ENCODE peak calls at places on chromosome 19, in six cellular contexts. One of them, this sample, is unnamed.
A peak's percentile ranks its signal among the peaks of the same experiment; 100 is the strongest.

GRCh38 chr19:56476671-56477428 is at the start of gene ZNF667:
- DNase-seq in brain microvascular endothelial cell: peak; percentile 90
- DNase-seq in AG04450: no peak
- DNase-seq in GM23248: peak; percentile 95
- DNase-seq in AG04449: peak; percentile 3
- DNase-seq in CD8-positive, alpha-beta T cell: peak; percentile 83
- DNase-seq in this sample: no peak

GRCh38 chr19:48450441-48450840 is 4.7 kb downstream of the GRWD1 start:
- DNase-seq in GM23248: no peak
- DNase-seq in AG04450: no peak
- DNase-seq in AG04449: no peak
- DNase-seq in CD8-positive, alpha-beta T cell: no peak
- DNase-seq in brain microvascular endothelial cell: no peak
- DNase-seq in this sample: no peak

GRCh38 chr19:5694952-5695648 is 5.0 kb downstream of the RPL36 start:
- DNase-seq in GM23248: no peak
- DNase-seq in AG04449: no peak
- DNase-seq in brain microvascular endothelial cell: no peak
- DNase-seq in AG04450: no peak
- DNase-seq in CD8-positive, alpha-beta T cell: no peak
- DNase-seq in this sample: no peak

GRCh38 chr19:45376045-45376724 is 5.8 kb upstream of the ERCC2 start:
- DNase-seq in CD8-positive, alpha-beta T cell: no peak
- DNase-seq in AG04449: peak; percentile 86
- DNase-seq in GM23248: peak; percentile 88
- DNase-seq in brain microvascular endothelial cell: peak; percentile 93
- DNase-seq in AG04450: peak; percentile 85
- DNase-seq in this sample: no peak

GRCh38 chr19:50659318-50660082 is 10.3 kb downstream of the C19orf81 start:
- DNase-seq in AG04450: no peak
- DNase-seq in GM23248: no peak
- DNase-seq in brain microvascular endothelial cell: no peak
- DNase-seq in CD8-positive, alpha-beta T cell: no peak
- DNase-seq in AG04449: no peak
- DNase-seq in this sample: no peak

GRCh38 chr19:873084-874019 is 13.9 kb downstream of the CFD start:
- DNase-seq in CD8-positive, alpha-beta T cell: peak; percentile 90
- DNase-seq in brain microvascular endothelial cell: no peak
- DNase-seq in AG04450: no peak
- DNase-seq in AG04449: no peak
- DNase-seq in GM23248: peak; percentile 76
- DNase-seq in this sample: peak; percentile 64

GRCh38 chr19:41265376-41266153 is 1.4 kb downstream of the HNRNPUL1 start:
- DNase-seq in brain microvascular endothelial cell: peak; percentile 45
- DNase-seq in AG04449: no peak
- DNase-seq in GM23248: peak; percentile 63
- DNase-seq in CD8-positive, alpha-beta T cell: no peak
- DNase-seq in AG04450: no peak
- DNase-seq in this sample: peak; percentile 34

GRCh38 chr19:40705362-40705651 is 11.4 kb downstream of the COQ8B start:
- DNase-seq in AG04450: no peak
- DNase-seq in brain microvascular endothelial cell: no peak
- DNase-seq in GM23248: no peak
- DNase-seq in AG04449: no peak
- DNase-seq in CD8-positive, alpha-beta T cell: no peak
- DNase-seq in this sample: no peak

GRCh38 chr19:53158119-53158656 is 665 bp downstream of the ZNF347 start:
- DNase-seq in brain microvascular endothelial cell: no peak
- DNase-seq in AG04449: no peak
- DNase-seq in GM23248: peak; percentile 69
- DNase-seq in AG04450: no peak
- DNase-seq in CD8-positive, alpha-beta T cell: peak; percentile 48
- DNase-seq in this sample: peak; percentile 12

GRCh38 chr19:10981496-10981895 is 20.7 kb downstream of the SMARCA4 start:
- DNase-seq in GM23248: peak; percentile 25
- DNase-seq in brain microvascular endothelial cell: no peak
- DNase-seq in AG04449: no peak
- DNase-seq in CD8-positive, alpha-beta T cell: no peak
- DNase-seq in AG04450: peak; percentile 41
- DNase-seq in this sample: no peak

GRCh38 chr19:54133312-54133956 is 4.1 kb upstream of the CNOT3 start:
- DNase-seq in GM23248: no peak
- DNase-seq in AG04450: peak; percentile 74
- DNase-seq in CD8-positive, alpha-beta T cell: no peak
- DNase-seq in brain microvascular endothelial cell: no peak
- DNase-seq in AG04449: peak; percentile 34
- DNase-seq in this sample: no peak

GRCh38 chr19:55487884-55488687 is at the start of gene SSC5D:
- DNase-seq in AG04449: no peak
- DNase-seq in AG04450: no peak
- DNase-seq in brain microvascular endothelial cell: no peak
- DNase-seq in GM23248: peak; percentile 70
- DNase-seq in CD8-positive, alpha-beta T cell: no peak
- DNase-seq in this sample: no peak

GRCh38 chr19:18761531-18762110 is 29.5 kb downstream of the COMP start:
- DNase-seq in brain microvascular endothelial cell: no peak
- DNase-seq in CD8-positive, alpha-beta T cell: no peak
- DNase-seq in GM23248: no peak
- DNase-seq in AG04450: no peak
- DNase-seq in AG04449: no peak
- DNase-seq in this sample: no peak

GRCh38 chr19:42293966-42294365 is 8.0 kb upstream of the PRR19 start:
- DNase-seq in AG04449: no peak
- DNase-seq in CD8-positive, alpha-beta T cell: no peak
- DNase-seq in GM23248: no peak
- DNase-seq in brain microvascular endothelial cell: no peak
- DNase-seq in AG04450: no peak
- DNase-seq in this sample: no peak

GRCh38 chr19:4589579-4590410 is 30.3 kb upstream of the SEMA6B start:
- DNase-seq in CD8-positive, alpha-beta T cell: no peak
- DNase-seq in GM23248: no peak
- DNase-seq in AG04449: no peak
- DNase-seq in AG04450: no peak
- DNase-seq in brain microvascular endothelial cell: no peak
- DNase-seq in this sample: no peak

GRCh38 chr19:14061751-14062557 is at the start of gene PALM3:
- DNase-seq in CD8-positive, alpha-beta T cell: no peak
- DNase-seq in AG04449: no peak
- DNase-seq in GM23248: no peak
- DNase-seq in brain microvascular endothelial cell: no peak
- DNase-seq in AG04450: no peak
- DNase-seq in this sample: peak; percentile 50

GRCh38 chr19:40717880-40718773 is 1.2 kb downstream of the ITPKC start:
- DNase-seq in CD8-positive, alpha-beta T cell: no peak
- DNase-seq in brain microvascular endothelial cell: no peak
- DNase-seq in GM23248: peak; percentile 78
- DNase-seq in AG04449: no peak
- DNase-seq in AG04450: no peak
- DNase-seq in this sample: peak; percentile 40

GRCh38 chr19:48501446-48501960 is 10.1 kb downstream of the LMTK3 start:
- DNase-seq in AG04449: no peak
- DNase-seq in GM23248: no peak
- DNase-seq in brain microvascular endothelial cell: no peak
- DNase-seq in AG04450: no peak
- DNase-seq in CD8-positive, alpha-beta T cell: peak; percentile 62
- DNase-seq in this sample: peak; percentile 97

GRCh38 chr19:18388328-18389094 is 2.6 kb downstream of the GDF15 start:
- DNase-seq in AG04449: no peak
- DNase-seq in AG04450: no peak
- DNase-seq in brain microvascular endothelial cell: no peak
- DNase-seq in GM23248: peak; percentile 84
- DNase-seq in CD8-positive, alpha-beta T cell: peak; percentile 58
- DNase-seq in this sample: peak; percentile 66

GRCh38 chr19:42400404-42400803 is 10.3 kb upstream of the CNFN start:
- DNase-seq in GM23248: no peak
- DNase-seq in AG04450: no peak
- DNase-seq in CD8-positive, alpha-beta T cell: no peak
- DNase-seq in brain microvascular endothelial cell: no peak
- DNase-seq in AG04449: no peak
- DNase-seq in this sample: no peak

GRCh38 chr19:54448037-54448773 is 794 bp upstream of the LENG8 start:
- DNase-seq in brain microvascular endothelial cell: peak; percentile 35
- DNase-seq in AG04450: peak; percentile 29
- DNase-seq in CD8-positive, alpha-beta T cell: peak; percentile 39
- DNase-seq in AG04449: no peak
- DNase-seq in GM23248: peak; percentile 84
- DNase-seq in this sample: peak; percentile 56

DNA sequence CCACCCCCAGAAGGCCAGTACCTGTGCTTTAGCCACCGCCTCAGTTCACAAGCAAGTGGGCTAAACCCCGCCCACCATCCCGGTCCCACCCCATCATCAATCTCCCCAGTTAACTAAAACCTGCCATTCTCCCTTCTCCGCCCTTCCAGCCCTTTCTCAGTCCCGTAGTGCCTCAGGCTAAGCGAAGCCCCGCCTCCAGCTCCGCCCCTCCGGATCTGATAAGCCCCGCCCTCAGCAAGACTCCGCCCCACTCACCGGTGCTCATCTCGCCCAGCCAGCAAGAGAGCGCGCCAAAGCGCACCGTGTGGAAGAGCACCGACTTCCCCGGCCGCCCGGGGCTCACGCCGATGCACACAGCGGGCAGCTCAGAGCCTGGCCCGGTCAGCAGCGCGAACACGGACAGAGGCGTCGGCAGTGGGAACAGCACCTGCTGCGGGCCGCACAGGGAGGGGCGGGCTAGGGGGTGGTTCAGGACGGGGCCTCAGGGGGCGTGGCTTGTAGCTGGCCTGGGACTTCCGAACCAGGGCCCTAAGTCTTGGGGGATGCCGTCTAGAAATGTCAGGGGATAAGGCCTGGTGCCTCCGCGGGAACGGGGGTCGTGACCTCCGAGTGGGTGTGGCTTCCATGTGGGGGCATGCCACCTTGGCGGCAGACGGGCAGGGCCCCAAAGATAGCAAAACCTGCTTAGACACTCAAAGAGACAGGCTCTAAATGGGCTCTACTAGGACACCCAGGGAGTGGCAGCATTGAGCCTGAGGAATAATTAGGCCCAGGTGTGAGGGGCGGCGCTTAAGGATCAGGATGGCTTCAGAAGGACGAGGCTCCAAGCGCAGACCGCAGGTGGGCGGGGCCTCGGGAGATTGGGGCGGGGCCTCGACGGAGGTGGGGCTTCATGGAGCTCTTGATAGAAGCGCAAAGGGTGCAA is 21.4 kb downstream of the MAP4K1 start:
- DNase-seq in AG04449: no peak
- DNase-seq in GM23248: peak; percentile 32
- DNase-seq in brain microvascular endothelial cell: no peak
- DNase-seq in CD8-positive, alpha-beta T cell: no peak
- DNase-seq in AG04450: no peak
- DNase-seq in this sample: peak; percentile 50
- H3K4me3 ChIP-seq in AG04449: no peak overlapping the region
- H3K4me3 ChIP-seq in GM23248: no peak overlapping the region
- H3K4me3 ChIP-seq in brain microvascular endothelial cell: no peak overlapping the region
- H3K4me3 ChIP-seq in CD8-positive, alpha-beta T cell: no peak overlapping the region
- H3K4me3 ChIP-seq in AG04450: no peak overlapping the region
- H3K4me3 ChIP-seq in this sample: no peak overlapping the region

DNA sequence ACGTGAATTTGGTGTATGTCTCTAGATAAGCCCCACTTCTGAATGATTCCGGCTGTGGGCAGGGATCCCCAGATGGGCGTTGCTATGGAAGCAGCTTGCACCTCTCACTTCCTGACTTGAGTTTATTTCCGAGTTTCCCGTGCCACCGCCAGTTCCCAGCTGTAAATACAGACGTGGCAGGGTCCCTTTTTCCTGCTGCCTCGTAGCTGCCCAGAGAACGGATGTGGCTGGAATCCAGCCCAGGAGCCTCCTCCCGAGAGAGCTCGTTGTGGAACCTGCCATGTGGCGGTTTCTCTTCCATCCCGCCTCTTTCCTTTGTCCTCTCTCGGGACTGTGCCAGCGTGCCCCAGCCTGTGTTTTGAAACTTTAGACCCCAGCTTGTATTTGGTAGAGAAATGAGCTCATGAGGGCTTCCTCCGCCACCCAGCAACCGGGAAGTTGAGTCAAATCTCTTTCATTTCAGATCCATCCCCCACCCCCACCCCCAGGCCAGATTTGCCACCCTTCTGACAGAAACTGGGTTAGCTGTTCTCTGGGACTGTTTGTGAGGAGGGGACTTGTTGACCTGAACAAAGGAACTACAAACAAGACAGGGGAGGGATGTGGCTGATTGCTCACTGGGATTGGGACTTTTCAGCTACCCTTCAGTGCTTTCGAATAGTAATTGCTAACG is 96.6 kb downstream of the SIPA1L3 start:
- DNase-seq in AG04449: peak; percentile 34
- DNase-seq in GM23248: peak; percentile 90
- DNase-seq in brain microvascular endothelial cell: peak; percentile 90
- DNase-seq in CD8-positive, alpha-beta T cell: no peak
- DNase-seq in AG04450: peak; percentile 74
- DNase-seq in this sample: peak; percentile 33
- H3K4me3 ChIP-seq in AG04449: peak overlapping the region; percentile 57
- H3K4me3 ChIP-seq in GM23248: peak overlapping the region; percentile 60
- H3K4me3 ChIP-seq in brain microvascular endothelial cell: peak overlapping the region; percentile 20
- H3K4me3 ChIP-seq in CD8-positive, alpha-beta T cell: no peak overlapping the region
- H3K4me3 ChIP-seq in AG04450: peak overlapping the region; percentile 51
- H3K4me3 ChIP-seq in this sample: peak overlapping the region; percentile 1

DNA sequence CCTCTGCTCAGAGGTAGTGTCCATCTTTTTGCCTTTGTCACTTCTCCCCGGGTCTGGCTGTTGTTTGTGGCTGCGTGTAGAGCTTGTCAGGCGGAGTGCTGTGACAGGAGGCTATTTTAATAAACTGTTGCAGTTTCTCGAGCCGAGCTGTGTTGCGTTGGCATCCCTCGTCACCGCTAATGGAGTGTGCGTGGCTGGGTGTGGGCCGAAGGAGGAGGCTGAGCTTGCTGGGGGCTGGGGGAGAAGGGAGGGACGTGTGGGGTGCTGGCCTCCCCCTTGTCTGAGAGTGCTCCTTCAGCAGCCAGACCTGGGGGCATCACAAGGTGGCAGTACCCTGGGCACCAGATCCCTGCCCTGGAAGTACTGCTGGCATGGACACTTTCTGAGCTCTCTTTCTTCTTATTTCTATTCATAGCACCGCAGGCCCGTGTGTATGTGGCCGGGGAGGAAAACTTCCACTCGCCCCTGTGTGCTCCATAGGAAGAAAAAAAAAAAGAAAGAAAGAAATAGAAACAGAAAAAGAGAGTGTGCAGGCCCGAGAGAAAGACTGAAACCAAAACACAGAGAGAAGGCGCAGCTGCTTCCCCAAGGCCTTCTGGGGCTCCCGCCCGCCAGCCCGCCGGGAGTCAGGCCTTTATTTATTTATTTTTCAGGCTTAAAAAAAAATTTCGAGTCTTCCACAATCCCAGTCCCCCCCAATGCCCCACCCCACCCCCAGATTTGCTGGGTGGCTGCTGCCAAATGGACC is 27.0 kb downstream of the NFIX start:
- DNase-seq in GM23248: peak; percentile 84
- DNase-seq in AG04450: peak; percentile 55
- DNase-seq in CD8-positive, alpha-beta T cell: no peak
- DNase-seq in brain microvascular endothelial cell: peak; percentile 22
- DNase-seq in AG04449: no peak
- DNase-seq in this sample: peak; percentile 54
- H3K4me3 ChIP-seq in GM23248: peak overlapping the region; percentile 85
- H3K4me3 ChIP-seq in AG04450: peak overlapping the region; percentile 65
- H3K4me3 ChIP-seq in CD8-positive, alpha-beta T cell: no peak overlapping the region
- H3K4me3 ChIP-seq in brain microvascular endothelial cell: peak overlapping the region; percentile 55
- H3K4me3 ChIP-seq in AG04449: peak overlapping the region; percentile 65
- H3K4me3 ChIP-seq in this sample: no peak overlapping the region

DNA sequence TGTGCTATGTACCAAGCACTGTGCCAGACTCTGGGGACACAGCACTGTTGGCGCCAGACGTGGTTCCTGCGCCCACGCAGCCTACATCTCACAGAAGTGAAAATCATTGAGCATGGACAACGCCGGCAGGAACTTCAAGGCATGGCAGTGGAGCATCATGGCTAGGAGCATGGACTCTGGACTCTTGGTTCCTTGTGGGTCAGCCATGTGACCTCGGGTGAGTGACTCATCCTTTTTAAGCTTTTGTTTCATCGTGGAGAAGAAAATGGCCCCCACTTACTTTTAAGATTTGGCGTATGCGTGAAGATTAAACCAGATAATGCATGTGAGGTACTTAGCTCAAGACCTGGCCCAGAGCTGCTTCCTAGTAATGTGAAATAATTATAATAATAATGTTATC is 988.5 kb downstream of the UQCRFS1 start:
- DNase-seq in brain microvascular endothelial cell: no peak
- DNase-seq in CD8-positive, alpha-beta T cell: no peak
- DNase-seq in AG04449: no peak
- DNase-seq in GM23248: no peak
- DNase-seq in AG04450: no peak
- DNase-seq in this sample: no peak
- H3K4me3 ChIP-seq in brain microvascular endothelial cell: no peak overlapping the region
- H3K4me3 ChIP-seq in CD8-positive, alpha-beta T cell: no peak overlapping the region
- H3K4me3 ChIP-seq in AG04449: no peak overlapping the region
- H3K4me3 ChIP-seq in GM23248: no peak overlapping the region
- H3K4me3 ChIP-seq in AG04450: no peak overlapping the region
- H3K4me3 ChIP-seq in this sample: no peak overlapping the region